ENCODE peak calls at places on chromosome 9, in five cellular contexts. W, G, H, Z and K are unnamed samples.

GRCh38 chr9:36914212-36914577 is 119.9 kb downstream of the PAX5 start:
- DNase-seq in G (no peak), H (no peak), Z (no peak), W (no peak), K (no peak)

GRCh38 chr9:108374606-108375005 is 481.2 kb downstream of the ACTL7B start:
- DNase-seq in W (no peak), G (no peak), H (no peak), Z (no peak), K (no peak)

GRCh38 chr9:21852751-21853150 is 50.3 kb downstream of the MTAP start:
- DNase-seq in G (no peak), Z (no peak), H (no peak), W (no peak), K (no peak)

GRCh38 chr9:90137824-90138223 is 504.8 kb downstream of the DIRAS2 start:
- DNase-seq in G (no peak), W (no peak), Z (no peak), H (no peak), K (no peak)

GRCh38 chr9:95025213-95026170 is 292.0 kb downstream of the FANCC start:
- DNase-seq in H (peak), W (peak), G (peak), Z (peak), K (peak)

GRCh38 chr9:12719431-12719830 is 26.2 kb downstream of the TYRP1 start:
- DNase-seq in H (no peak), G (no peak), Z (peak), W (no peak), K (no peak)

GRCh38 chr9:112784020-112784788 is 33.6 kb downstream of the SNX30 start:
- DNase-seq in W (no peak), G (no peak), H (no peak), Z (peak), K (no peak)

GRCh38 chr9:93650448-93650847 is 74.1 kb downstream of the PHF2 start:
- DNase-seq in Z (no peak), H (no peak), W (peak), G (no peak), K (no peak)

GRCh38 chr9:129340427-129341196 is 162.6 kb upstream of the IER5L start:
- DNase-seq in W (no peak), Z (no peak), H (no peak), G (no peak), K (no peak)

GRCh38 chr9:84322830-84323229 is 17.7 kb downstream of the SLC28A3 start:
- DNase-seq in Z (peak), H (no peak), G (no peak), W (no peak), K (no peak)

GRCh38 chr9:92328225-92328624 is 2.5 kb downstream of the CENPP start:
- DNase-seq in H (no peak), W (no peak), G (peak), Z (peak), K (no peak)

GRCh38 chr9:112487799-112488345 is 1.2 kb downstream of the KIAA1958 start:
- DNase-seq in G (no peak), W (no peak), Z (no peak), H (no peak), K (no peak)

GRCh38 chr9:89532478-89532877 is 34.6 kb upstream of the SEMA4D start:
- DNase-seq in W (peak), G (no peak), Z (no peak), H (no peak), K (no peak)

GRCh38 chr9:127867356-127868277 is 9.9 kb downstream of the AK1 start:
- DNase-seq in W (no peak), Z (no peak), H (peak), G (no peak), K (no peak)

GRCh38 chr9:80175286-80175906 is 603.6 kb downstream of the TLE4 start:
- DNase-seq in G (peak), H (no peak), W (peak), Z (peak), K (no peak)

GRCh38 chr9:93235278-93235960 is 51.5 kb downstream of the WNK2 start:
- DNase-seq in Z (no peak), H (no peak), W (no peak), G (no peak), K (no peak)

GRCh38 chr9:7844283-7844682 is 44.7 kb upstream of the DMAC1 start:
- DNase-seq in H (no peak), Z (peak), G (no peak), W (no peak), K (no peak)

GRCh38 chr9:26856413-26857032 is 36.1 kb downstream of the CAAP1 start:
- DNase-seq in Z (peak), W (no peak), H (no peak), G (no peak), K (no peak)
- TF ChIP-seq CTCF in Z (peak), W (peak), H (peak), G (peak), K (no peak)

GRCh38 chr9:6305954-6306563 is 22.1 kb upstream of the TPD52L3 start:
- DNase-seq in Z (peak), H (no peak), G (peak), W (no peak), K (no peak)
- TF ChIP-seq CTCF in Z (peak), H (peak), G (peak), W (peak), K (peak)

DNA sequence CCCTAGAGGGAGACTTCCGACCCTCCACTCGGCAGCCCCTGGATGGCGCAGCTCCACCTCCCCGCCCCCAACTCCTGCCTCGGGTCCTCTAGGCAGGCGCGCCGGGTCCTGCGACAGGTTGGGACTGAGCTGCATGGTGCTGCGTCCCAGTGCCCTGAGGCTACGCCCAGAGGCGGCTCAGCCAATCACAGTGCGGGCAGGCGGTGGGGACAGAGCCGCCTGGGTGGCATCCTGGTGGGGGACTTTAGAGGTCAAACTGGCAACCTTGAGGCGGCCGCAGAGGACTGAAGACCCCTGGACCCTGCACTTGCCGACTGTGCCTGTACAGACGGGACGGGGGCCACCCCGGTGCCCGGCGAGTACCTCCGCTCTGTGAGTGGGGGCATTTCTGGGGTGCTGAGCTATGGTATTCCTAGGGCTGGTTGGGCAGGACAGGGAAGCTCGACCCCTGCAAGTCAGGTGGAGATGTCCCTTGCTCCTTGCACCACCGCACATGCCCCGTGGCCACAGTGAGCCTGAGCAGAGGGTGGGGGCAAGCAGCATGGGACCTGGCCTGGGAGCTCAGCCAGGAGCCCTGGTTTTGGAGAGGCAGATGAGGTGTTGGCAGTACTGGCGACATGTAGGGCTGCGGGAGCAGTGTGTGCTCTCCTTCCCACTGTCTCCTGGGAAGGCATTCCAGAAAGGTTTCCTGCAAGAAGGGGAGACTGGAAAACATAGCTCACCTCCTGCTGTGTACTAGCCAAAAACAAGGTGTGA is 45.5 kb downstream of the CTSL start:
- DNase-seq in Z (no peak), W (no peak), H (peak), G (no peak), K (no peak)
- TF ChIP-seq CTCF in Z (no peak), W (no peak), H (no peak), G (no peak), K (no peak)

GRCh38 chr9:126604059-126604685 is 9.6 kb upstream of the LMX1B start:
- DNase-seq in W (no peak), G (no peak), Z (no peak), H (peak), K (no peak)

GRCh38 chr9:126595982-126596381 is 17.7 kb upstream of the LMX1B start:
- DNase-seq in G (no peak), Z (no peak), W (no peak), H (no peak), K (no peak)

GRCh38 chr9:126604706-126605105 is 9.0 kb upstream of the LMX1B start:
- DNase-seq in W (no peak), H (no peak), G (no peak), Z (no peak), K (no peak)

GRCh38 chr9:126599047-126599650 is 14.6 kb upstream of the LMX1B start:
- DNase-seq in W (no peak), Z (no peak), G (no peak), H (no peak), K (no peak)
- TF ChIP-seq CTCF in W (no peak), Z (peak), G (no peak), H (no peak), K (no peak)

GRCh38 chr9:96875460-96876142 is 21.3 kb upstream of the ZNF782 start:
- DNase-seq in G (no peak), Z (peak), H (peak), W (peak), K (peak)
- TF ChIP-seq CTCF in G (peak), Z (peak), H (peak), W (no peak), K (no peak)

DNA sequence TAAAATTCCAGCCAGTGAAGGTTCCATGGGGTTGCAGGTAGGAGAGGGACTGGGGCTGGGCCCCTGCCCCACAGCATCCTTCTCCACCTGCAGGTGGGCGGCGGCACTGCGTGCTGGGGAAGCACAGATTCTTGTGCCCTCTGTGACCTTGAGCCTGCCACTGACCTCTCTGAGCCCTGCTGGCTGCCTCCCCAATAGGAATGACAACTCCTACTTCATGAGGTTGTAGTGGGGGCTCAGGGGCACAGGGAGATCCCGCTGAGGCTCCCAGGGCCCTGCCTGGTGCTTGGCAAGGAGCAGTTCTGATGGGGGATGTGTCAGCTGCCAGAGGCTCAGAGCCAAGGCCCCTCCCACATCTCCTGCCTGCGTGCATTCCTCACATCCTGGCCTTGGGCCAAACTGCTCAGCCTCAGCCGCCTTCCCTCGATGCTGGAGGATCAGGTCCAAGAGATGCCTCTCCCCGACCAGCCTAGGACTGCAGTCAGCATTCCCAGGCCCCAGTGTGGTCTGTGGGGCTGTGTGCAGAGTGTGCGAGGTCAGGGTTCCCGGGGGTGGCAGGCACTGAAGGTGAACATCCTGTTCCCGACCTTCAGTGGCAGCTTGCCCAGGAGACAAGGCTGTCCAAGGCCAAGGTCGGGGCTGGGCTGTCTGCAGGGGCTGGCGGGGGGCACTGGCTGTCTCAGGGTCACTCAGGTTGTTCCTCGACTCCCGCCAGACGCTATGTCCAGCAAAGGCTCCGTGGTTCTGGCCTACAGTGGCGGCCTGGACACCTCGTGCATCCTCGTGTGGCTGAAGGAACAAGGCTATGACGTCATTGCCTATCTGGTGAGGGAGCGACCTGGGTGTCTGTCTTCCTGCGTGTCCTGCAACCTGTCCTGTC is 7.0 kb downstream of the ASS1 start:
- DNase-seq in Z (peak), G (peak), W (peak), H (peak), K (peak)
- TF ChIP-seq CTCF in Z (peak), G (peak), W (peak), H (peak), K (no peak)

GRCh38 chr9:87567047-87567446 is 69.4 kb downstream of the DAPK1 start:
- DNase-seq in H (no peak), G (no peak), W (peak), Z (no peak), K (no peak)
- TF ChIP-seq CTCF in H (no peak), G (no peak), W (no peak), Z (no peak), K (no peak)

DNA sequence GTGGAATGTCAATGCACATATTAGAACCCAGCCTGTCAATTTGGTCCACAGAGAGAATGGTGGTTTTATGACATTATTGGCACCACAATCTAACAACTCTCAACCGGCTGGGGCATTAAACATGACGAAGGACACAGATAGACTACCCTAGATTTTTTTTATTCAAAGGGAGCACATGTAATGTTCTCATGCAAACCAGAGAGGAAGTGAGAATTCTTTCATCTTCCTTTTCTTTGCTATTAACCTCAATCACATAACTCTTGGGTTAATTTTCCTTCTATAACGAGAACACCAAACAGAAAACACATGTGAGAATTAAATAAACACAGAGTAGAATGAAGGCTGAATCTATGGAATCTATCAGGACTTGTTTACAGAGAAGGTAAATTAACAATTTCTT is 94.9 kb upstream of the TNC start:
- DNase-seq in H (no peak), W (no peak), Z (no peak), G (no peak), K (no peak)
- TF ChIP-seq CTCF in H (no peak), W (no peak), Z (no peak), G (no peak), K (no peak)

GRCh38 chr9:124778575-124779367 is 1.8 kb downstream of the OLFML2A start:
- DNase-seq in G (no peak), W (peak), Z (no peak), H (no peak), K (no peak)

GRCh38 chr9:124779368-124780059 is 2.6 kb downstream of the OLFML2A start:
- DNase-seq in Z (peak), G (peak), W (peak), H (no peak), K (no peak)

GRCh38 chr9:124776613-124776951 is 351 bp upstream of the OLFML2A start:
- DNase-seq in H (no peak), W (no peak), Z (no peak), G (no peak), K (no peak)

GRCh38 chr9:124774131-124774978 is 2.6 kb upstream of the OLFML2A start:
- DNase-seq in W (peak), G (no peak), H (peak), Z (peak), K (peak)

DNA sequence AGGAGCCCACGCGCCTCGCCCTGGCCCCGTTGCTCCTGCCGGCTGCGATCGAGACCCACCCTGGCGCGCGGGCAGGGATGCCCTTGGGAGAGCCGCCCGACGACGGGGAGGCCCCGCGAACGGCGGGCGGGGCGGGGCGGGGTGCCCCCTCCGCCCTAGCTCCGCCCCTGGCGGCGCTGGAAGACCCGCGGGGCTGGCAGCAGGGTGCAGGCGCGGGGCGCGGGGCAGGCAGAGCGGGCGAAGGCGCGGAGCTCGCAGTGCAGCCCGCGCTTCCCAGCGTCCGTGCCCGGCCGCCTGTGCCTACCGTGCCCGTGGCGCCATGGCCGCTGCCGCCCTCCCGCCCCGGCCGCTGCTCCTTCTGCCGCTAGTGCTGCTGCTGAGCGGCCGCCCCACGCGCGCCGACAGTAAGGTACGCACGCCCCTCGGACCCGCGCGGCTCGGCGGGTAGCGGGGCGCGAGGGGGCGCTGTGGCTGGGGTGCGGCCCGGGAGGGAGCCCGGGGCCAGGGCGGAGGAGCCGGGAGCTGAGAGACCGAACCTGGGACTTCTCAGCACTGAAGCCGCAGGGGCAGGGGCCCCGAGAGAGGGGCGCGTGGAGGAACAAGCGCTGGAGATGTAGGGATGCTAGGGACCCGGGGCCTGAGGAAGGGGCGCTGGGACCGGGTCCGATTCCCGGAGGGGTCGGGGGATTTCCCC is at the start of gene OLFML2A:
- DNase-seq in W (no peak), H (peak), G (no peak), Z (peak), K (no peak)
- TF ChIP-seq CTCF in W (no peak), H (peak), G (peak), Z (peak), K (no peak)

GRCh38 chr9:111036068-111036789 is 2.0 kb downstream of the LPAR1 start:
- DNase-seq in H (peak), G (no peak), W (peak), Z (peak), K (peak)
- TF ChIP-seq CTCF in H (peak), G (peak), W (no peak), Z (peak), K (peak)